ENCODE peak calls at places on chromosomes 5 and 9, in seven cellular contexts. N, R, A, O, L, B and F are unnamed samples.

GRCh38 chr9:116984111-116984510 is 297.0 kb downstream of the TRIM32 start:
- DNase-seq in N (no peak), R (no peak), A (no peak), O (no peak), L (no peak), B (no peak), F (no peak)

GRCh38 chr5:76638466-76638865 is 15.3 kb upstream of the F2RL2 start:
- DNase-seq in N (no peak), R (no peak), A (no peak), O (no peak), L (no peak), B (no peak), F (no peak)

GRCh38 chr5:163108351-163108750 is 329.0 kb upstream of the CCNG1 start:
- DNase-seq in N (no peak), R (no peak), A (no peak), O (no peak), L (no peak), B (no peak), F (no peak)

GRCh38 chr9:98931543-98931942 is 12.2 kb upstream of the COL15A1 start:
- DNase-seq in N (no peak), R (no peak), A (no peak), O (no peak), L (no peak), B (no peak), F (no peak)

GRCh38 chr9:109323771-109324170 is 2.9 kb upstream of the EPB41L4B start:
- DNase-seq in N (no peak), R (no peak), A (no peak), O (no peak), L (no peak), B (no peak), F (no peak)

GRCh38 chr9:114163517-114163924 is 8.2 kb downstream of the COL27A1 start:
- DNase-seq in N (peak), R (no peak), A (no peak), O (no peak), L (peak), B (no peak), F (peak)

GRCh38 chr5:79255786-79256557 is 20.0 kb downstream of the JMY start:
- DNase-seq in N (no peak), R (no peak), A (no peak), O (no peak), L (no peak), B (no peak), F (peak)

GRCh38 chr5:96014395-96014794 is 52.7 kb upstream of the ELL2 start:
- DNase-seq in N (no peak), R (no peak), A (no peak), O (no peak), L (no peak), B (no peak), F (no peak)

GRCh38 chr9:94805585-94805984 is 79.1 kb downstream of the AOPEP start:
- DNase-seq in N (no peak), R (no peak), A (no peak), O (no peak), L (no peak), B (peak), F (no peak)